ENCODE peak calls at places on chromosomes 11 and 22, in nine cellular contexts. V, J, Y, Q, O, R, D, U and X are unnamed samples.

GRCh38 chr11:65571940-65572339 is 398 bp upstream of the FAM89B start:
- DNase-seq in D (peak; percentile 73), O (no peak), U (no peak), R (no peak), Y (no peak), V (peak; percentile 58), J (peak; percentile 56), Q (peak; percentile 44), X (no peak)

GRCh38 chr22:49004484-49005399 is 822.9 kb downstream of the BRD1 start:
- DNase-seq in Q (no peak), D (no peak), Y (peak; percentile 8), O (no peak), J (no peak), U (no peak), R (no peak), V (no peak), X (no peak)

GRCh38 chr11:12264361-12264760 is 113.0 kb upstream of the PARVA start:
- DNase-seq in J (no peak), V (no peak), U (no peak), Y (no peak), R (no peak), O (no peak), Q (no peak), D (no peak), X (no peak)

GRCh38 chr11:79113099-79113498 is 327.7 kb downstream of the TENM4 start:
- DNase-seq in D (no peak), U (no peak), O (no peak), J (peak; percentile 29), Y (no peak), Q (no peak), R (no peak), V (no peak), X (no peak)

GRCh38 chr11:61627831-61628753 is 47.2 kb upstream of the SYT7 start:
- DNase-seq in O (peak; percentile 88), D (peak; percentile 55), U (peak; percentile 67), V (peak; percentile 82), Q (peak; percentile 72), J (peak; percentile 79), Y (no peak), R (peak; percentile 51), X (peak; percentile 77)

GRCh38 chr11:91527380-91528030 is 697.1 kb upstream of the FAT3 start:
- DNase-seq in R (no peak), O (no peak), U (no peak), Q (no peak), D (no peak), Y (no peak), V (no peak), J (no peak), X (no peak)

GRCh38 chr11:48019230-48019584 is 38.8 kb downstream of the PTPRJ start:
- DNase-seq in U (no peak), Q (no peak), O (no peak), V (no peak), J (peak; percentile 35), R (no peak), Y (no peak), D (peak; percentile 65), X (no peak)

GRCh38 chr11:37786214-37786755 is 1188.2 kb upstream of the RAG2 start:
- DNase-seq in R (no peak), Y (no peak), Q (no peak), V (peak; percentile 45), O (no peak), J (peak; percentile 76), U (peak; percentile 12), D (peak; percentile 56), X (no peak)

DNA sequence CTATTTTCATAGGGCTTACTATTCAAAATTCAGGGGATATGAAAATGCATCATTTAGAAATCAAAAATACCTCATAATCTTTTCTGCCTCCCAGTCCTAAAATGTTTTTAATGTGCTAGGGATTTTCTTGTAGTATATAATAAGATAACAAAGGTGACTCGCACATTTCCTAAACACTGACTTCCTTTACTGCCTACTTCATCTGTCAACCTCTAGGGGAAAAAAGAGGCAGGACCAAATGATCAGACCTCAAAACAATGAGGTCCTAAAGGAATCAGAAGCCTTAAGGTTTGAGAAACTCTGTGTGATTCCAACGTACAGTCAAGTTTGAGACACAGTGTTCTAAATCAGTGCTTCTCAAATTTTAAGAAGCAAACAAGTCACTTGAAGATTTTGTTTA is 56.1 kb upstream of the POU2AF2 start:
- DNase-seq in V (peak; percentile 32), U (no peak), O (no peak), J (no peak), Q (no peak), D (no peak), R (no peak), Y (no peak), X (no peak)
- TF ChIP-seq CTCF in V (peak; percentile 25), U (no peak), O (no peak), J (no peak), Q (no peak), D (no peak), R (no peak), Y (no peak), X (no peak)

GRCh38 chr11:117839936-117840813 is 15.6 kb upstream of the FXYD2 start:
- DNase-seq in Q (peak; percentile 0), O (no peak), D (no peak), U (no peak), Y (peak; percentile 40), J (no peak), R (no peak), V (no peak), X (no peak)

GRCh38 chr11:117840881-117841581 is 16.5 kb upstream of the FXYD2 start:
- DNase-seq in O (no peak), Y (peak; percentile 43), J (no peak), U (no peak), D (no peak), R (no peak), Q (peak; percentile 4), V (no peak), X (no peak)

GRCh38 chr11:117842131-117842941 is 17.8 kb upstream of the FXYD2 start:
- DNase-seq in D (no peak), J (no peak), Y (peak; percentile 66), V (no peak), U (no peak), R (no peak), O (no peak), Q (no peak), X (no peak)

GRCh38 chr11:117841582-117842031 is 17.1 kb upstream of the FXYD2 start:
- DNase-seq in R (no peak), Q (no peak), Y (peak; percentile 58), D (no peak), J (no peak), U (no peak), O (no peak), V (no peak), X (no peak)

DNA sequence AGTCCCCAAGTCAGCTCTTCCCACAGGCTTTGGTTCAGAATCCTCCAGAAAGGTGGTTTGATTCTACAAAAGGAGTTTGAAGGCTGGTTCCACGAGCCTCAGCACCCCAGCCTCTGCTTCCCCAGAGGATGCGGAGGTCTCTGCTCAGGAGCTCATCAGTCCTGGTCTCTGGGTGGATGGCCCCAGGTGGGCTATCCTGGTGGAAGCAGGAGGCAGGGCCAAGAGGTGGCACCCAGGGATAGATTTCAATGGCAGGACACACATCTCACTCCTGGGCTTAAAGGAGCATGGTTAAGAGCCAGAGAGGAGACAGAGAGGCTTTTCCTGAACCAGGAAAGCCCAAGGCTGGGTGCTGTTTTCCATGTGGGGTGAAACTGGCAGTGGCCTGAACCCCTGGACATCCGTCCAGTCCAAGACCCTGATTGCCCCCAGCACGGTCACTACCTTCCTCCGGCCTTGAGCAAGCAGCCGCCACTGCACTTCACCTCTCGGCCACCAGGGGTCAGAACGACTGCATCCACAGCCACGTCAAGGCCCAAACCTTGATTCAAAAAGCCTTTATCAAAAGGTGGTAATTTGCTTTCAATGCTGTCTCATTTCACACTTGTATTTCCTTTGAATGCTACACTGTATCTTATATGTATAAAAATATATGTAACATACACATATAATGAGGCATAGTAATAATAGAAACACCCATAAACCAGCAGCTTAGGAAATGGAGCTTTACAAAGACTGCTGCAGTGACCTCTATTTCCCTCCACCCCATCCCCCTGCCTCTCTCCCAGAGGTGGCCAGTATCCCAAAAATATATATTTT is 19.3 kb upstream of the FXYD2 start:
- DNase-seq in J (peak; percentile 78), V (peak; percentile 70), D (peak; percentile 69), Y (peak; percentile 90), O (peak; percentile 79), U (peak; percentile 56), Q (peak; percentile 84), R (peak; percentile 67), X (peak; percentile 84)
- TF ChIP-seq CTCF in J (peak; percentile 97), V (peak; percentile 98), D (peak; percentile 92), Y (peak; percentile 100), O (peak; percentile 99), U (peak; percentile 99), Q (peak; percentile 97), R (peak; percentile 96), X (peak; percentile 99)

GRCh38 chr11:1486054-1486825 is at the start of gene MOB2:
- DNase-seq in V (no peak), R (no peak), O (peak; percentile 83), J (peak; percentile 20), Y (peak; percentile 91), Q (peak; percentile 70), D (peak; percentile 43), U (no peak), X (peak; percentile 39)

GRCh38 chr11:1488575-1489180 is 2.1 kb upstream of the MOB2 start:
- DNase-seq in D (no peak), R (no peak), V (no peak), Q (no peak), J (no peak), O (no peak), Y (peak; percentile 73), U (no peak), X (no peak)

GRCh38 chr11:1487091-1487850 is 692 bp upstream of the MOB2 start:
- DNase-seq in J (no peak), Y (peak; percentile 69), U (no peak), Q (no peak), O (no peak), D (no peak), V (no peak), R (no peak), X (peak; percentile 17)

GRCh38 chr11:1485504-1485885 is 1.1 kb downstream of the MOB2 start:
- DNase-seq in O (no peak), Y (peak; percentile 67), V (no peak), R (no peak), U (no peak), D (no peak), Q (no peak), J (no peak), X (no peak)

GRCh38 chr11:1487851-1488574 is 1.4 kb upstream of the MOB2 start:
- DNase-seq in U (no peak), V (no peak), R (no peak), Q (no peak), D (no peak), J (no peak), Y (peak; percentile 59), O (no peak), X (no peak)
- TF ChIP-seq CTCF in U (no peak), V (no peak), R (no peak), Q (no peak), D (no peak), J (no peak), Y (no peak), O (no peak), X (no peak)

GRCh38 chr11:27380796-27381195 is 17.8 kb upstream of the CCDC34 start:
- DNase-seq in R (no peak), D (no peak), J (no peak), Q (no peak), V (no peak), O (no peak), Y (no peak), U (no peak), X (no peak)

GRCh38 chr11:27381238-27381666 is 18.2 kb upstream of the CCDC34 start:
- DNase-seq in V (no peak), R (no peak), Q (no peak), D (no peak), Y (no peak), J (no peak), U (no peak), O (no peak), X (no peak)

GRCh38 chr11:27385245-27385644 is 22.2 kb upstream of the CCDC34 start:
- DNase-seq in R (no peak), J (peak; percentile 86), Q (no peak), V (peak; percentile 85), U (peak; percentile 92), D (peak; percentile 14), Y (no peak), O (no peak), X (no peak)

GRCh38 chr11:27386176-27386575 is 23.2 kb upstream of the CCDC34 start:
- DNase-seq in O (no peak), Q (no peak), D (no peak), J (no peak), Y (no peak), U (no peak), R (no peak), V (peak; percentile 18), X (no peak)

DNA sequence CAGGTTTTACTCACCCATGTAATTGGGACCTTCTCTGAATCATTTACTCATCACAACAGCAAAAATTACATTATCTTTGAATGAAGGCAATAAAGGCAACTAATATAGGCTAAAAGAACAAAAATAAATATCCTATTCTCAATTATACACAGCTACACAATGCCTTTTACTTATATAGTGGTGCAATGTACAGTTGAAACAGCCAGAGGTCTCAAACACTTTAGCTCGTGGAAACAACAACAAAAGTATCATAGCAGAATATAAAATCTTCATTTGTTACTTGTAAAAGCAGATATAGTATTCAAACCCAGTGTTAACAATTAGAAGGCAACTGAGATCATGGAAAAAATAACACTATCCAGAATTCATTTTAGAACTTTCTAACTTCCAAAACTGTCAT is 20.6 kb upstream of the CCDC34 start:
- DNase-seq in O (no peak), D (no peak), Q (no peak), V (no peak), J (no peak), Y (no peak), U (no peak), R (no peak), X (no peak)
- TF ChIP-seq CTCF in O (no peak), D (no peak), Q (no peak), V (no peak), J (no peak), Y (no peak), U (peak; percentile 7), R (no peak), X (no peak)